ENCODE peak calls at places on chromosomes 4 and X, in ten cellular contexts. C is transverse colon; I is mammary epithelial cell; E is activated CD8-positive, alpha-beta T cell treated with anti-CD3 and anti-CD28 coated beads for 36 hours; Z is PC-3; Q is BE2C; T is cardiac fibroblast; W is suprapubic skin; N is GM13976; G is dorsolateral prefrontal cortex. F is an unnamed sample.

GRCh38 chrX:18607966-18608365 is 63.9 kb downstream of the RS1 start:
- DNase-seq in W (no peak), I (no peak), E (no peak), Z (no peak), C (no peak), G (no peak), N (no peak), T (peak), Q (no peak), F (no peak)

GRCh38 chr4:107956011-107956410 is 24.7 kb downstream of the CYP2U1 start:
- DNase-seq in E (no peak), Z (no peak), C (no peak), N (no peak), I (peak), W (no peak), T (no peak), Q (no peak), G (no peak), F (no peak)

GRCh38 chr4:131531087-131531486 is 1618.0 kb upstream of the PCDH10 start:
- DNase-seq in I (no peak), N (no peak), T (no peak), G (no peak), Q (no peak), W (no peak), C (no peak), Z (no peak), E (no peak), F (no peak)

GRCh38 chr4:154029171-154029570 is 240.3 kb upstream of the SFRP2 start:
- DNase-seq in C (no peak), I (no peak), E (no peak), Q (no peak), G (no peak), N (no peak), W (no peak), T (no peak), Z (no peak), F (no peak)

GRCh38 chr4:48184891-48185290 is 50.8 kb upstream of the TXK start:
- DNase-seq in W (no peak), Z (no peak), C (no peak), E (no peak), I (no peak), Q (no peak), N (no peak), T (no peak), G (no peak), F (no peak)

GRCh38 chr4:121655320-121656268 is 41.2 kb downstream of the ANXA5 start:
- DNase-seq in C (no peak), T (no peak), E (no peak), W (no peak), G (no peak), N (no peak), Q (no peak), Z (no peak), I (no peak), F (no peak)

GRCh38 chrX:1205681-1206611 is 6.5 kb downstream of the CRLF2 start:
- DNase-seq in E (peak), N (no peak), I (peak), G (no peak), W (no peak), Q (no peak), Z (peak), C (peak), T (peak), F (peak)

GRCh38 chrX:37454537-37455285 is 105.5 kb downstream of the PRRG1 start:
- DNase-seq in W (no peak), G (no peak), C (peak), I (peak), E (no peak), Z (peak), T (peak), N (no peak), Q (no peak), F (no peak)

GRCh38 chr4:11475871-11476270 is 47.2 kb upstream of the HS3ST1 start:
- DNase-seq in G (no peak), I (no peak), Z (no peak), C (no peak), N (no peak), Q (no peak), W (no peak), E (no peak), T (peak), F (no peak)

GRCh38 chr4:4364061-4364460 is 22.8 kb upstream of the NSG1 start:
- DNase-seq in N (no peak), W (no peak), Q (no peak), C (no peak), T (no peak), E (no peak), I (no peak), G (no peak), Z (no peak), F (no peak)

GRCh38 chr4:2694691-2695090 is 61.4 kb downstream of the TNIP2 start:
- DNase-seq in N (no peak), G (no peak), T (no peak), C (no peak), I (no peak), Q (no peak), W (no peak), E (no peak), Z (no peak), F (no peak)

GRCh38 chr4:3269105-3269927 is 20.4 kb downstream of the MSANTD1 start:
- DNase-seq in Z (no peak), E (no peak), G (no peak), C (no peak), I (no peak), Q (no peak), N (peak), T (no peak), W (peak), F (no peak)

GRCh38 chr4:10054571-10055041 is 33.3 kb upstream of the SLC2A9 start:
- DNase-seq in E (no peak), W (no peak), Z (no peak), N (no peak), G (no peak), C (no peak), Q (no peak), I (peak), T (peak), F (no peak)

GRCh38 chr4:11769425-11769824 is 340.7 kb upstream of the HS3ST1 start:
- DNase-seq in Z (no peak), Q (no peak), T (peak), N (no peak), W (no peak), C (no peak), G (no peak), E (no peak), I (no peak), F (no peak)

GRCh38 chr4:169122405-169122804 is 112.3 kb upstream of the CBR4 start:
- DNase-seq in Z (no peak), I (no peak), E (no peak), W (no peak), G (no peak), T (no peak), N (no peak), Q (no peak), C (no peak), F (no peak)

GRCh38 chr4:3707423-3708102 is 58.6 kb upstream of the ADRA2C start:
- DNase-seq in Z (no peak), I (no peak), N (no peak), C (no peak), G (no peak), E (no peak), W (peak), Q (peak), T (no peak), F (no peak)

GRCh38 chr4:52096048-52096447 is 44.9 kb downstream of the SPATA18 start:
- DNase-seq in Z (peak), T (no peak), W (no peak), I (peak), C (no peak), G (no peak), N (no peak), Q (no peak), E (no peak), F (no peak)

GRCh38 chr4:184959309-184959708 is 59.0 kb upstream of the HELT start:
- DNase-seq in E (no peak), G (no peak), C (no peak), Z (no peak), Q (no peak), W (no peak), N (no peak), I (no peak), T (no peak), F (no peak)

GRCh38 chr4:181548873-181549541 is 694.2 kb upstream of the TENM3 start:
- DNase-seq in W (no peak), E (no peak), Z (peak), C (no peak), T (peak), N (no peak), Q (peak), I (peak), G (no peak), F (no peak)

GRCh38 chrX:154751121-154751668 is 318 bp upstream of the GAB3 start:
- DNase-seq in E (no peak), Q (no peak), W (no peak), I (no peak), T (no peak), G (no peak), Z (no peak), N (no peak), C (no peak), F (peak)

GRCh38 chr4:129561886-129562285 is 465.9 kb downstream of the C4orf33 start:
- DNase-seq in E (no peak), I (no peak), W (no peak), Q (no peak), T (peak), N (no peak), G (no peak), Z (peak), C (no peak), F (no peak)

GRCh38 chr4:53861856-53862610 is 202.4 kb downstream of the CHIC2 start:
- DNase-seq in Z (peak), Q (no peak), E (no peak), N (no peak), T (peak), I (peak), C (no peak), W (no peak), G (no peak), F (no peak)

GRCh38 chr4:36841583-36842326 is 402.8 kb upstream of the NWD2 start:
- DNase-seq in E (no peak), Q (no peak), C (no peak), W (no peak), I (no peak), G (no peak), N (peak), T (no peak), Z (peak), F (peak)

GRCh38 chr4:186554485-186554884 is 882 bp downstream of the MTNR1A start:
- DNase-seq in W (no peak), Q (no peak), N (no peak), G (peak), C (peak), T (peak), E (no peak), Z (peak), I (peak), F (no peak)

GRCh38 chr4:62531250-62531649 is 1331.1 kb downstream of the ADGRL3 start:
- DNase-seq in I (no peak), W (no peak), C (no peak), E (no peak), Q (no peak), N (no peak), T (no peak), Z (no peak), G (no peak), F (no peak)

GRCh38 chrX:26788402-26788998 is 572.5 kb downstream of the MAGEB5 start:
- DNase-seq in Z (peak), E (no peak), W (no peak), T (no peak), Q (no peak), N (no peak), C (no peak), G (no peak), I (no peak), F (no peak)

GRCh38 chr4:16794816-16795445 is 103.5 kb downstream of the LDB2 start:
- DNase-seq in Z (peak), N (peak), I (no peak), C (peak), T (peak), G (peak), E (peak), W (peak), Q (peak), F (no peak)

GRCh38 chr4:163493643-163494359 is 689 bp upstream of the TMA16 start:
- DNase-seq in Z (no peak), W (no peak), I (no peak), T (no peak), E (peak), N (peak), Q (no peak), G (no peak), C (peak), F (peak)

GRCh38 chrX:148070504-148070877 is 89.4 kb downstream of the FMR1NB start:
- DNase-seq in I (no peak), C (no peak), N (no peak), T (no peak), G (no peak), Z (no peak), Q (no peak), E (no peak), W (no peak), F (no peak)

GRCh38 chr4:176340871-176341685 is 21.3 kb downstream of the SPCS3 start:
- DNase-seq in I (peak), C (no peak), Z (peak), T (peak), G (no peak), E (no peak), Q (peak), W (no peak), N (peak), F (peak)

GRCh38 chrX:123738378-123738955 is 5.6 kb upstream of the THOC2 start:
- DNase-seq in E (no peak), T (no peak), N (no peak), W (no peak), Z (no peak), C (no peak), I (no peak), Q (no peak), G (no peak), F (no peak)

GRCh38 chr4:82621212-82621611 is 59.4 kb upstream of the TMEM150C start:
- DNase-seq in W (no peak), E (no peak), C (no peak), Q (no peak), Z (no peak), N (no peak), G (no peak), T (no peak), I (no peak), F (no peak)

GRCh38 chr4:188032170-188032569 is 36.6 kb downstream of the ZFP42 start:
- DNase-seq in Q (no peak), C (no peak), T (no peak), Z (no peak), W (no peak), N (no peak), I (no peak), E (no peak), G (no peak), F (no peak)

GRCh38 chrX:12372111-12372510 is 233.8 kb downstream of the FRMPD4 start:
- DNase-seq in T (peak), E (no peak), C (no peak), I (peak), N (no peak), W (no peak), G (no peak), Q (no peak), Z (peak), F (no peak)

GRCh38 chr4:89754531-89754930 is 82.4 kb downstream of the SNCA start:
- DNase-seq in T (no peak), G (no peak), W (no peak), Q (no peak), I (no peak), Z (no peak), C (no peak), E (no peak), N (no peak), F (no peak)

GRCh38 chrX:25166145-25166544 is 150.4 kb upstream of the ARX start:
- DNase-seq in W (no peak), C (no peak), E (no peak), I (no peak), G (no peak), T (no peak), Z (no peak), Q (no peak), N (no peak), F (no peak)

GRCh38 chrX:153411255-153411987 is at the start of gene ZFP92:
- DNase-seq in Q (no peak), N (peak), T (peak), C (peak), I (no peak), G (peak), E (peak), Z (no peak), W (no peak), F (peak)

GRCh38 chr4:142913461-142914030 is 67.4 kb upstream of the INPP4B start:
- DNase-seq in C (no peak), T (no peak), Q (no peak), G (no peak), W (no peak), E (no peak), Z (no peak), N (no peak), I (no peak), F (no peak)

GRCh38 chr4:113561758-113562157 is 199.8 kb downstream of the CAMK2D start:
- DNase-seq in G (no peak), N (no peak), T (no peak), I (no peak), Q (no peak), Z (no peak), E (no peak), C (no peak), W (no peak), F (no peak)

GRCh38 chr4:113561092-113561491 is 200.4 kb downstream of the CAMK2D start:
- DNase-seq in E (no peak), C (no peak), N (no peak), Z (no peak), G (no peak), T (no peak), I (no peak), W (no peak), Q (no peak), F (no peak)

GRCh38 chr4:113556382-113557134 is 205.0 kb downstream of the CAMK2D start:
- DNase-seq in G (no peak), I (peak), E (no peak), T (no peak), W (no peak), N (no peak), Q (no peak), Z (peak), C (no peak), F (no peak)

GRCh38 chr4:113560579-113560978 is 201.0 kb downstream of the CAMK2D start:
- DNase-seq in Q (no peak), G (no peak), C (no peak), I (no peak), T (peak), W (no peak), Z (no peak), E (no peak), N (no peak), F (no peak)

GRCh38 chr4:113559947-113560346 is 201.6 kb downstream of the CAMK2D start:
- DNase-seq in N (no peak), I (no peak), T (no peak), Q (no peak), E (no peak), G (no peak), C (no peak), W (no peak), Z (no peak), F (no peak)
- TF ChIP-seq CTCF in N (no peak), I (no peak), T (no peak), Q (no peak), E (no peak), G (no peak), C (no peak), W (no peak), Z (no peak), F (no peak)

GRCh38 chr4:157217708-157218107 is 2.8 kb upstream of the GRIA2 start:
- DNase-seq in I (no peak), W (no peak), G (no peak), N (peak), E (no peak), C (no peak), T (peak), Z (peak), Q (no peak), F (no peak)
- TF ChIP-seq CTCF in I (peak), W (peak), G (peak), N (peak), E (peak), C (peak), T (peak), Z (peak), Q (peak), F (peak)

GRCh38 chrX:83004012-83004411 is 504.1 kb upstream of the POU3F4 start:
- DNase-seq in Q (no peak), T (no peak), E (no peak), I (no peak), W (no peak), C (no peak), G (no peak), Z (no peak), N (no peak), F (no peak)

GRCh38 chrX:83008415-83008814 is 499.7 kb upstream of the POU3F4 start:
- DNase-seq in T (no peak), Q (no peak), E (no peak), Z (peak), I (no peak), N (no peak), G (no peak), W (no peak), C (no peak), F (no peak)
- TF ChIP-seq CTCF in T (peak), Q (peak), E (peak), Z (peak), I (peak), N (peak), G (peak), W (no peak), C (peak), F (peak)

DNA sequence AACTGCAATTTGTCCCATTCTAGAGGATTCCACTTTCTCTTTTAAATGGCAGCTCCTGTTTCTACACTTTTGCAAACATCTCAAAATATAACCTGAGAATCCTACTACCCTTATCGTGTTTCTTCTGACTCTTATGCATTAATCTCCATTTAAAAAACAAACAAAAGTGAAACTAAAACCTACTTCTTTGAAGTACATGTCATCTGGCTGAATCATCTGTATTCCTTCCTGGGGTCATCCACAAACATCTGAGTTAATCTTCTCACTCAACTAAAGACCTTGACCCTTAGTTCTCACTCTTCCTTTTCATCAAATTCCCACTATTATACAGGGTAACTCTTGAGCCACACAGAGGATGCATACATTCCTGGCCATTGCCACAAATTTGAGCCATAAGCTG is 584.8 kb downstream of the PPARGC1A start:
- DNase-seq in T (no peak), C (no peak), Q (no peak), E (no peak), G (no peak), Z (peak), W (no peak), I (no peak), N (no peak), F (no peak)
- TF ChIP-seq CTCF in T (no peak), C (no peak), Q (no peak), E (no peak), G (no peak), Z (no peak), W (no peak), I (no peak), N (no peak), F (no peak)

DNA sequence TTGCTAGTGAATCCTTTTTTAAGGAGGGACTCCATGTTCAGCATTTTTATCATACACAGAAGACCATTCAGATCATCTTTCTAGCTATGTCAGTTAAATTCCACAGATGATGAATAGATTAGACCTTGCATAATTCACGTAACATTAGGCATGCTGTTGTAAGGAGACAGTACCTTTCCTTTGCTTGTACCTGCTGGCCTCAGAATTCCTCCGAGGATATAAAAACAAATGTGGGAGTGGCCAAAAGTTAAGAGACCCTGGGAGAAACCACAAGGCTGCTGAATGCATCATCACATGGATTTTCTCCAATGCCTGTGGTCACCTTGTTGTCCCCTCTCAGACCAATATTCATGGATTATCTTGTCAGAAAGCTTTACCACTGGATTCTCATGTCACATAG is 201.4 kb downstream of the MAGEB17 start:
- DNase-seq in E (no peak), C (no peak), N (no peak), Q (no peak), I (peak), Z (no peak), G (no peak), T (peak), W (no peak), F (no peak)
- TF ChIP-seq CTCF in E (no peak), C (no peak), N (no peak), Q (no peak), I (no peak), Z (no peak), G (no peak), T (no peak), W (no peak), F (no peak)

DNA sequence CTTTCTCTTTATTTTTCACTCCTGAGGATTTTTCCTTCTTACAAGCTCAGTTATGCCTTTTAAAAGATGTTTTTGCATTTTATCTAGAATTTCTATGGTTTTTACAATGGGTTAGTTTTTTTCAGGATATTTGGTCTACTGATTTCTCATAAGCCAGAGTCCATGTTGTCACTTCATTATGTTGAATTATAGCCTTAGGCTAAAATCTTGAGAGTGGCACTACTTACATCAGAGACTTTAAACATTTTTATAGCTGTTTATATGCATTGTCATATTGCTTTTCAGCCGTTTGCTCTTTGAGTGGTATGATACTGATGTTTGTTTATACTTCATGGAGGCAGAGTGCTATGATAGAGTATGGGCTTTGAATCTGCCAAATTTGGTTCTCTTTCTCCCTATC is 36.4 kb downstream of the CXorf58 start:
- DNase-seq in G (no peak), I (no peak), C (no peak), N (no peak), Q (no peak), E (no peak), W (no peak), Z (no peak), T (no peak), F (no peak)
- TF ChIP-seq CTCF in G (no peak), I (no peak), C (no peak), N (no peak), Q (no peak), E (no peak), W (no peak), Z (no peak), T (no peak), F (no peak)

GRCh38 chrX:78514852-78515251 is 144.3 kb downstream of the RTL3 start:
- DNase-seq in Z (peak), E (no peak), Q (no peak), G (no peak), C (no peak), T (no peak), N (no peak), W (no peak), I (peak), F (no peak)
- TF ChIP-seq CTCF in Z (peak), E (no peak), Q (no peak), G (no peak), C (no peak), T (no peak), N (no peak), W (no peak), I (no peak), F (peak)

F was measured in GM06990.